ENCODE peak calls at places on chromosomes 2 and 18, in four cellular contexts. Z is esophagus squamous epithelium, L is pancreas, Q is PC-3. D is an unnamed sample.

GRCh38 chr2:25920786-25921390 is 42.6 kb upstream of the ASXL2 start:
- DNase-seq in Z (no peak), L (no peak), Q (no peak), D (no peak)

GRCh38 chr2:12261993-12262680 is 454.6 kb upstream of the TRIB2 start:
- DNase-seq in Q (peak; percentile 25), Z (no peak), L (no peak), D (no peak)

GRCh38 chr2:20737505-20737904 is 70.6 kb downstream of the GDF7 start:
- DNase-seq in Q (no peak), L (no peak), Z (no peak), D (no peak)

GRCh38 chr2:169162613-169163012 is 93.2 kb downstream of the DHRS9 start:
- DNase-seq in Q (no peak), Z (no peak), L (no peak), D (no peak)

GRCh38 chr2:199223791-199224190 is 233.9 kb downstream of the SATB2 start:
- DNase-seq in Q (peak; percentile 92), L (no peak), Z (no peak), D (no peak)

GRCh38 chr2:25115902-25116301 is 52.5 kb downstream of the POMC start:
- DNase-seq in L (no peak), Z (no peak), Q (no peak), D (no peak)

GRCh38 chr2:28327963-28328922 is 64.4 kb upstream of the FOSL2 start:
- DNase-seq in Q (no peak), Z (no peak), L (no peak), D (no peak)

GRCh38 chr2:162934191-162934590 is 95.6 kb upstream of the KCNH7 start:
- DNase-seq in Q (no peak), L (no peak), Z (no peak), D (no peak)

GRCh38 chr2:6111676-6112294 is 419.6 kb downstream of the SOX11 start:
- DNase-seq in Z (no peak), Q (no peak), L (no peak), D (no peak)

GRCh38 chr2:100742884-100743283 is 77.1 kb upstream of the NPAS2 start:
- DNase-seq in Q (no peak), Z (no peak), L (no peak), D (no peak)

GRCh38 chr2:149466635-149467034 is 120.9 kb downstream of the MMADHC start:
- DNase-seq in Q (no peak), L (no peak), Z (no peak), D (no peak)

GRCh38 chr2:152189622-152190495 is 14.3 kb upstream of the STAM2 start:
- DNase-seq in L (no peak), Q (peak; percentile 80), Z (no peak), D (no peak)

GRCh38 chr2:170711774-170712652 is 3.1 kb upstream of the SP5 start:
- DNase-seq in L (peak; percentile 7), Q (no peak), Z (no peak), D (peak; percentile 49)

GRCh38 chr2:128315829-128316776 is 2.6 kb downstream of the HS6ST1 start:
- DNase-seq in Q (no peak), L (peak; percentile 9), Z (no peak), D (no peak)

GRCh38 chr2:190043441-190043840 is 19.1 kb downstream of the MSTN start:
- DNase-seq in Q (no peak), Z (no peak), L (no peak), D (no peak)

GRCh38 chr2:127655209-127656073 is 9.5 kb downstream of the GPR17 start:
- DNase-seq in L (no peak), Q (no peak), Z (no peak), D (no peak)

GRCh38 chr2:121771976-121772742 is 16.7 kb downstream of the TSN start:
- DNase-seq in Z (no peak), Q (no peak), L (no peak), D (no peak)

GRCh38 chr2:217685255-217685605 is 317.6 kb downstream of the TNS1 start:
- DNase-seq in Q (peak; percentile 92), L (no peak), Z (no peak), D (no peak)

GRCh38 chr18:76491436-76491800 is 3.6 kb downstream of the ZNF516 start:
- DNase-seq in Q (no peak), L (peak; percentile 80), Z (no peak), D (peak; percentile 89)

GRCh38 chr2:63189026-63189425 is 138.4 kb downstream of the OTX1 start:
- DNase-seq in Q (peak; percentile 68), Z (no peak), L (peak; percentile 7), D (peak; percentile 7)

GRCh38 chr2:205763708-205764501 is 81.6 kb downstream of the NRP2 start:
- DNase-seq in L (peak; percentile 21), Q (no peak), Z (no peak), D (peak; percentile 74)

GRCh38 chr2:230877737-230878598 is 13.2 kb downstream of the ITM2C start:
- DNase-seq in Q (no peak), Z (no peak), L (no peak), D (peak; percentile 64)

GRCh38 chr2:66790651-66791181 is 355.8 kb downstream of the MEIS1 start:
- DNase-seq in L (no peak), Q (peak; percentile 67), Z (no peak), D (no peak)

GRCh38 chr18:22683786-22684185 is 249.3 kb upstream of the RBBP8 start:
- DNase-seq in Z (no peak), Q (no peak), L (no peak), D (peak; percentile 60)

GRCh38 chr18:49048361-49048760 is 97.6 kb upstream of the SMAD7 start:
- DNase-seq in Z (no peak), Q (no peak), L (no peak), D (no peak)

GRCh38 chr2:183490930-183491329 is 366.7 kb downstream of the NUP35 start:
- DNase-seq in Q (peak; percentile 62), Z (no peak), L (no peak), D (no peak)

GRCh38 chr2:204340511-204340910 is 204.8 kb upstream of the PARD3B start:
- DNase-seq in Q (no peak), L (no peak), Z (no peak), D (no peak)

GRCh38 chr2:183349046-183349445 is 224.8 kb downstream of the NUP35 start:
- DNase-seq in Q (no peak), Z (no peak), L (no peak), D (no peak)

GRCh38 chr18:21958707-21959457 is 210.5 kb upstream of the GATA6 start:
- DNase-seq in Q (no peak), Z (no peak), L (no peak), D (no peak)

GRCh38 chr2:113123731-113124130 is 3.7 kb upstream of the IL1RN start:
- DNase-seq in L (no peak), Z (no peak), Q (no peak), D (no peak)

GRCh38 chr18:79384834-79385233 is 10.9 kb upstream of the NFATC1 start:
- DNase-seq in Q (no peak), Z (no peak), L (no peak), D (no peak)

GRCh38 chr2:234427081-234428058 is 69.5 kb downstream of the ARL4C start:
- DNase-seq in L (peak; percentile 29), Z (no peak), Q (no peak), D (no peak)

GRCh38 chr2:138514173-138514572 is 12.6 kb downstream of the SPOPL start:
- DNase-seq in L (no peak), Q (no peak), Z (no peak), D (no peak)

GRCh38 chr2:28163627-28164279 is 228.9 kb upstream of the FOSL2 start:
- DNase-seq in L (no peak), Z (no peak), Q (no peak), D (no peak)

GRCh38 chr2:236549165-236549564 is 20.5 kb upstream of the ACKR3 start:
- DNase-seq in L (no peak), Q (no peak), Z (no peak), D (no peak)

GRCh38 chr2:75932996-75933395 is 222.3 kb upstream of the GCFC2 start:
- DNase-seq in L (no peak), Z (no peak), Q (no peak), D (no peak)

GRCh38 chr18:48721308-48721707 is 182.5 kb downstream of the CTIF start:
- DNase-seq in Q (no peak), L (no peak), Z (no peak), D (no peak)

GRCh38 chr18:35732134-35732533 is 150.6 kb downstream of the GALNT1 start:
- DNase-seq in Z (no peak), Q (no peak), L (no peak), D (no peak)
- TF ChIP-seq CTCF in Z (no peak), Q (no peak), L (no peak), D (no peak)

DNA sequence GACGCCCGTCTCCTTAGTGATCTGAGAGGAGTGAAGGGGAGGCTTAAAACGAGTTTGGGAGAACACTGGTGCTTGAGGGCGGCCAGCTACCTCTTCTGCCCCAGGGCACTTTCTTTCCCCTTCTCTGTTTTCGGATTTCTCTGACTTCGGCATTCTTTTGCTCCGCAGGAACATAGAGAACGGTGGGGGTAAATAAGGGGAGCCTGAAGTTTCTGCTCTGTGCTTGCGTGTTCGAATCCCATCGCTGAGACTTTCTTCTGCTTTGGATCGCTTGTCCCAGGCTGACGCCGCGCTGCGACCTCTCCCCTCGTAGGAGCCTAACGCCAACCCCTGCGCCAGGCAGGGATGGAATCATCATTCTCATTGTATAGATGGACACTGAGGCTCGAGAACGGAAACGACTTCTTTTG is 3.0 kb upstream of the DLX2 start:
- DNase-seq in Z (no peak), L (no peak), Q (no peak), D (no peak)
- H3K4me3 ChIP-seq in Z (peak overlapping the region; percentile 51), L (no peak overlapping the region), Q (no peak overlapping the region), D (no peak overlapping the region)

DNA sequence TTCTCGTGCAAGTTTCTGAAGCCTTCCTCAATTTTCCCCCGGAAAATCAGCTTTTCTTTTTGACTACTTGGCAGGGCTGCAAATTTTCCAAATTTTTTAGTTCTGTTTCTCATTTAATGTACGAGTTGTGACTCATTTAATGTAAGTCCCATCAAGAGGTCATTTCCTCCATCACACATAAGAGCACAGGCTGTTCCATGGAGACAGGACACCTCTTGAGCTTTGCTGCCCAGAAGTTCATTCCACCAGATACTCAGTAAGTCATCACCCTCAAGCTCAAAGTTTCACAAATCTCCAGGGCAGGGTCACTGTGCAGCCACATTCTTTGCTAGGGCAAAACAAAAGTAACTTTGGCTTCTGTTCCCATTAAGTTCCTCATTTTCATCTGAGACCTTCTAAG is 101.5 kb upstream of the TEKT4 start:
- DNase-seq in L (no peak), Q (no peak), Z (no peak), D (no peak)
- H3K9me3 ChIP-seq in L (no peaks in the 10 kb centered on the region), Q (no peaks in the 10 kb centered on the region), Z (no peaks in the 10 kb centered on the region), D (no peaks in the 10 kb centered on the region)

GRCh38 chr2:124187948-124188347 is 162.9 kb downstream of the CNTNAP5 start:
- DNase-seq in Z (no peak), Q (no peak), L (no peak), D (no peak)

GRCh38 chr2:124186801-124187200 is 161.7 kb downstream of the CNTNAP5 start:
- DNase-seq in L (no peak), Z (no peak), Q (no peak), D (no peak)
- TF ChIP-seq CTCF in L (no peak), Z (no peak), Q (no peak), D (no peak)

DNA sequence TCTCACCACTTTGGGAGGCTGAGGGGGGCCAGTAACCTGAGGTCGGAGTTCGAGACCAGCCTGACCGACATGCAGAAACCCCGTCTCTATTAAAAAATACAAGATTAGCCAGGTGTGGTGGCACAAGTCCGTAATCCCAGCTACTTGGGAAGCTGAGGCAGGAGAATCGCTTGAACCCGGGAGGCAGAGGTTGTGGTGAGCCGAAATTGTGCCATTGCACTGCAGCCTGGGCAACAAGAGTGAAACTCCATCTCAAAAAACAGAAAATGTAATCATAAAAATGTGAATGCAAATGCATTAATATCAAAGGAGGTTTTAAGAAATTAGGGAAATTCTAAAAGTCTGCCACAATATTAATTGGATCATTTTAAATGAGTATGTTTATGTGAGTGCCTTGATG is 45.7 kb downstream of the ACTR2 start:
- DNase-seq in L (no peak), Z (no peak), Q (no peak), D (no peak)
- H3K4me3 ChIP-seq in L (no peak overlapping the region), Z (no peak overlapping the region), Q (no peak overlapping the region), D (no peak overlapping the region)

D was measured in mucosa of descending colon.